ENCODE peak calls at places on chromosome 11, in eight cellular contexts. D, B, Z, H, W, G, I and E are unnamed samples.

GRCh38 chr11:62146476-62147200 is 22.8 kb downstream of the INCENP start:
- DNase-seq in G (no peak), D (no peak), W (no peak), I (no peak), B (no peak), H (peak), Z (no peak), E (no peak)

GRCh38 chr11:64916040-64916847 is 765 bp downstream of the ATG2A start:
- DNase-seq in D (peak), I (peak), H (peak), G (no peak), Z (peak), B (peak), W (peak), E (no peak)

GRCh38 chr11:43238341-43238740 is 73.5 kb upstream of the API5 start:
- DNase-seq in H (no peak), I (no peak), B (no peak), Z (no peak), D (no peak), G (no peak), W (no peak), E (no peak)

GRCh38 chr11:27481992-27482391 is 9.4 kb upstream of the LGR4 start:
- DNase-seq in D (no peak), B (no peak), I (no peak), G (no peak), W (no peak), Z (no peak), H (no peak), E (no peak)

GRCh38 chr11:45298718-45299117 is 12.6 kb upstream of the SYT13 start:
- DNase-seq in B (no peak), I (no peak), D (no peak), W (no peak), Z (no peak), G (no peak), H (no peak), E (no peak)

GRCh38 chr11:102205805-102206204 is 95.6 kb downstream of the YAP1 start:
- DNase-seq in G (no peak), H (no peak), I (no peak), Z (no peak), B (no peak), D (no peak), W (no peak), E (no peak)

GRCh38 chr11:67071420-67072284 is 15.0 kb downstream of the RHOD start:
- DNase-seq in I (peak), B (peak), G (peak), Z (peak), H (peak), W (peak), D (peak), E (peak)

GRCh38 chr11:43789700-43790443 is 90.8 kb upstream of the ALKBH3 start:
- DNase-seq in B (peak), D (no peak), W (peak), H (no peak), G (no peak), I (no peak), Z (no peak), E (no peak)

GRCh38 chr11:12090061-12090572 is 20.3 kb upstream of the MICAL2 start:
- DNase-seq in I (no peak), B (peak), W (peak), H (no peak), D (no peak), Z (no peak), G (no peak), E (no peak)

GRCh38 chr11:7019500-7020182 is 505 bp downstream of the ZNF214 start:
- DNase-seq in I (peak), W (no peak), D (no peak), H (no peak), G (peak), Z (no peak), B (peak), E (peak)

GRCh38 chr11:119742263-119742861 is 13.4 kb upstream of the NECTIN1 start:
- DNase-seq in G (peak), I (peak), D (no peak), B (no peak), Z (no peak), H (no peak), W (no peak), E (peak)

GRCh38 chr11:117273550-117274289 is 17.4 kb upstream of the BACE1-AS start:
- DNase-seq in Z (peak), I (no peak), D (no peak), G (no peak), B (peak), W (peak), H (no peak), E (no peak)

GRCh38 chr11:67045314-67045713 is 11.3 kb upstream of the RHOD start:
- DNase-seq in Z (no peak), H (no peak), G (no peak), D (no peak), W (peak), I (no peak), B (peak), E (no peak)

GRCh38 chr11:69984457-69985261 is 93.5 kb upstream of the ANO1 start:
- DNase-seq in Z (no peak), H (no peak), B (no peak), G (peak), W (no peak), D (no peak), I (peak), E (no peak)

GRCh38 chr11:2441171-2441570 is 3.1 kb downstream of the TRPM5 start:
- DNase-seq in I (peak), G (no peak), B (no peak), W (no peak), Z (no peak), H (no peak), D (no peak), E (no peak)

GRCh38 chr11:68950268-68950667 is 30.5 kb downstream of the MRGPRD start:
- DNase-seq in D (no peak), W (no peak), H (no peak), I (no peak), Z (peak), B (no peak), G (peak), E (no peak)
- TF ChIP-seq CTCF in D (no peak), W (peak), H (no peak), I (peak), Z (peak), B (peak), G (peak), E (peak)

GRCh38 chr11:103671143-103671651 is 365.2 kb upstream of the DDI1 start:
- DNase-seq in D (no peak), B (no peak), Z (no peak), W (no peak), H (no peak), I (no peak), G (no peak), E (no peak)
- TF ChIP-seq CTCF in D (no peak), B (no peak), Z (no peak), W (peak), H (no peak), I (peak), G (no peak), E (peak)

GRCh38 chr11:95364324-95365295 is 133.6 kb upstream of the SESN3 start:
- DNase-seq in H (no peak), Z (no peak), G (no peak), B (no peak), W (no peak), I (no peak), D (no peak), E (no peak)

GRCh38 chr11:95365346-95365745 is 134.3 kb upstream of the SESN3 start:
- DNase-seq in Z (no peak), G (no peak), H (no peak), D (no peak), W (no peak), I (no peak), B (no peak), E (no peak)

GRCh38 chr11:95361180-95361579 is 130.2 kb upstream of the SESN3 start:
- DNase-seq in D (no peak), I (no peak), H (no peak), Z (no peak), G (no peak), B (no peak), W (no peak), E (no peak)

GRCh38 chr11:95363189-95363588 is 132.2 kb upstream of the SESN3 start:
- DNase-seq in Z (no peak), I (no peak), G (no peak), W (peak), B (no peak), D (no peak), H (no peak), E (no peak)

DNA sequence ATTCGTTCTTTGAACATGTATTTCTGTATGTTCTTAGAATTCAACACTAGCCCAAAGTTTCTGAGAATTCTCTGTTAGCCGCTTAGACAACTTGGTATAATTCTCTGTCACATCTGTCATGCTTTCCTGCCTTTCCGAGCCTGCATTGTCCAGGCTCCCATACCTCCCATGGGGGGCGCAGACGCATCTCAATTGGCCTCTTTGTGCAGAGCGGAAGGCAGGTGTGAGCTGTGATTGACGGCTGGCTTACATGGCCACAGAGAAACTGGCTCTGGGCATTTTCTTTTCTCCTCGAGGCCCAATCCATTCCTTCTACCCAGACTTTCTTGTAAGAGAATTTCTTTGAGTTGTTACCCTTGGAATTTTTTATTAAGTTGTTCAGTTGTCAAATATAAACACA is 132.7 kb upstream of the SESN3 start:
- DNase-seq in D (no peak), G (peak), I (peak), W (no peak), H (no peak), B (no peak), Z (peak), E (no peak)
- TF ChIP-seq CTCF in D (no peak), G (no peak), I (no peak), W (no peak), H (no peak), B (no peak), Z (peak), E (peak)

GRCh38 chr11:129788278-129788677 is 27.4 kb upstream of the TMEM45B start:
- DNase-seq in I (no peak), H (no peak), D (no peak), W (no peak), G (no peak), B (no peak), Z (no peak), E (no peak)

GRCh38 chr11:129790131-129790530 is 25.5 kb upstream of the TMEM45B start:
- DNase-seq in H (no peak), I (no peak), W (peak), G (no peak), D (no peak), Z (no peak), B (no peak), E (no peak)

GRCh38 chr11:129787518-129787917 is 28.1 kb upstream of the TMEM45B start:
- DNase-seq in D (no peak), I (no peak), W (no peak), Z (no peak), H (no peak), G (no peak), B (no peak), E (no peak)

GRCh38 chr11:129791515-129791914 is 24.1 kb upstream of the TMEM45B start:
- DNase-seq in H (no peak), W (no peak), G (no peak), D (no peak), B (no peak), Z (no peak), I (no peak), E (no peak)

DNA sequence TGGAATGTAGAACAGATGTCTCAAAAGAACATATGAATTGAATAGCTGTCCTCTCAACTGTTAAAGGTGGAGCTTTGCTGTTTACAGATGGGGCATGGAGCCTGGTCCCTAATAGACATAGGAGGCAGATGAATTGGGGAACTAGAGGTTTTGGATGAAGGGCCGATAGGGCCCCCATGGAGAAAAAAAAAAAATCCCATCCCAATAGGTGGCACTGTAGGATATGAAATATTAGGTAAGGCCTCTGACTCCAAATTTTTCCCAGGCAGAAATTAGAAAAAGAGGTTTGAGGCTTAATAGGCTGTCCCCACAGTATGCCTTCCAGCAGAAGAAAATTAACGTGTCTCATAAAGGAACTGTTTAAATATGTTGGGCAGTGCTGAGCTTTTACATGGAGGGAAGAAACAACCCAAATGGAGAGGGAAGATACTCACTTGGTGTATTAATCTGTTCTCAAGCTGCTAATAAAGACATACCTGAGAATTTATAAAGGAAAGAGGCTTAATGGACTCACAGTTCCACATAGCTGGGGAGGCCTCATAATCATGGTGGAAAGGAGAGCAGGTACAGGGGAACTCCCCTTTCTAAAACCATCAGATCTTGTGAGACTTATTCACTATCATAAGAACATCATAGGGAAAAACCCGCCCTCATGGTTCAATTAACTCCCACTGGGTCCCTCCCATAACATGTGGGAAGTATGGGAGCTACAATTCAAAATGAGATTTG is 30.1 kb upstream of the TMEM45B start:
- DNase-seq in H (no peak), D (no peak), W (no peak), G (no peak), I (no peak), Z (no peak), B (peak), E (no peak)
- TF ChIP-seq CTCF in H (peak), D (no peak), W (peak), G (peak), I (no peak), Z (peak), B (peak), E (peak)

DNA sequence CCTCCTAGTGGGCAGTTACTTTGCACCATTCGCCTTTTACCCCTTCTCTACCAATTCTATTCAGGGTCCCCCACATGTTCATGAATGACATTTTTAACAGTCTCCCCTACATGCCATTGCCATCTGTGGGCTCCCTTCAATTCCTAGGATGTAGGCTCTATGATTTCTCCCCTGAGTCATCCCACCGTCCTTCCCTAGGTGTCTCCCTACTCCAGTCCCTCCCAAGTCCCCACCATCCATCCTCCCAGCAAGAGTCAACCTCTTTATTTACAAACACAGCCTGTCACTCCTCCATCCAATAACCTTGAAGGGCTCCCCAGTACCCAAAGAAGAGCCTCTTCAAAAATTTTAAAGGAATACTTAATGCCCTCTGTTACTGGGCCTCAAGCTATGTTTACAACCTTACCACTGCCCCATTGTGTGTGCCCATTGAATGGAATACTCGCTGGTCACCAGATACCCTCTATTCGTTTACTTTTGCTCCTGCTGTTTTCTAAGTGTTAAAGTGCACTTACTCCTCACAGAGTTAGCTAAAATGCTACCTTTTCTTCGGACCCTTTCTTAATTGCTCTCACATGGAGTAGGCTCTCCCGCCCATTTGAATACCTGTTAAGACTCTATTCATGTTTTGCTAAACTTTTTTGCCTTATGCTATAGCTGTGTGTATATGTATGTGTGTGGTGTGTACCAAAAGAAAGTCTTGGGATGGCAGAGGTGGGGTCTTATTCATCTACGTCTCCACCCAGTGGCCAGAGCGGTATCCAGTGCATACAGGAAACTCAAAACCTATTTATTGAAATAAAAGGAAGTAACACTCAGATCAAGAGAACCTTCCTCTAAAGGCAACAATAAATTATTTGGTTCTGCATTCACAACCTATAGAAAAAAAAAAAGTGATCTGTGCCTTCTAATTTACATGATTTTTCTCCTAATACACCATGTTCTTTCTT is 235.8 kb upstream of the CCDC90B start:
- DNase-seq in D (no peak), Z (peak), W (peak), B (peak), G (peak), I (no peak), H (no peak), E (no peak)
- TF ChIP-seq CTCF in D (no peak), Z (peak), W (peak), B (peak), G (no peak), I (peak), H (no peak), E (peak)

GRCh38 chr11:132586801-132587200 is 945.5 kb downstream of the OPCML start:
- DNase-seq in B (peak), D (no peak), W (peak), Z (no peak), I (no peak), H (no peak), G (no peak), E (no peak)
- TF ChIP-seq CTCF in B (no peak), D (no peak), W (peak), Z (no peak), I (no peak), H (no peak), G (no peak), E (no peak)

GRCh38 chr11:134267966-134268365 is 8.2 kb upstream of the GLB1L3 start:
- DNase-seq in Z (no peak), H (no peak), I (no peak), G (no peak), W (no peak), D (no peak), B (no peak), E (no peak)

GRCh38 chr11:134271978-134272377 is 4.2 kb upstream of the GLB1L3 start:
- DNase-seq in D (no peak), Z (no peak), B (no peak), I (no peak), H (no peak), G (no peak), W (no peak), E (no peak)

GRCh38 chr11:134272381-134273316 is 3.5 kb upstream of the GLB1L3 start:
- DNase-seq in D (no peak), B (peak), Z (peak), G (peak), H (no peak), I (no peak), W (peak), E (no peak)

GRCh38 chr11:134267466-134267865 is 8.7 kb upstream of the GLB1L3 start:
- DNase-seq in Z (no peak), I (no peak), B (no peak), W (no peak), D (no peak), H (no peak), G (no peak), E (no peak)

GRCh38 chr11:134270250-134270714 is 5.9 kb upstream of the GLB1L3 start:
- DNase-seq in D (no peak), G (no peak), I (no peak), H (no peak), W (peak), B (no peak), Z (peak), E (no peak)
- TF ChIP-seq CTCF in D (no peak), G (peak), I (no peak), H (no peak), W (peak), B (no peak), Z (peak), E (peak)

GRCh38 chr11:976431-977160 is 50.9 kb downstream of the AP2A2 start:
- DNase-seq in I (no peak), D (peak), W (peak), G (no peak), B (no peak), H (no peak), Z (no peak), E (no peak)
- TF ChIP-seq CTCF in I (no peak), D (peak), W (peak), G (peak), B (no peak), H (no peak), Z (no peak), E (no peak)

DNA sequence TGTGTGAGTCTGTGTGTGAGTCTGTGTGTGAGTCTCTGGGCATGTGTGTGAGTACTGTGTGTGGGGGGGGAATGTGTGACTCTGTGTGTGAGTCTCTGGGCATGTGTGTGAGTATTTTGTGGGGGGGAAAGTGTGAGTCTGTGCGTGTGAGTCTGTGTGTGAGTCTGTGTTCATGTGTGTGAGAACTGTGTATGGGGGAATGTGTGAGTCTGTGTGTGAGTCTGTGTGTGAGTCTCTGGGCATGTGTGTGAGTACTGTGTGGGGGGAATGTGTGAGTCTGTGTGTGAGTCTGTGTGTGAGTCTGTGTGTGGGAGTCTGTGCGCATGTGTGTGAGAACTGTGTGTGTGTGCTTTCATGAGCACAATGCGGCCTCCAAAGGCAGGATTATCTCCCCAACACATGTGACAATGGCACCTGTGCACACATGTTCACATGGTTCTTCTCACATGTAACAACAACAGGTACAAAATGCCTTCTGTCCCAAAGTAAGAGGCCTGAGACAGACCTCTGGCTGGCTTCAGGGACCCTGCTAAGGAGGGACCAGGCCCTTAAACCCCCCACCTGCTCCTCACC is 1.6 kb downstream of the CD5 start:
- DNase-seq in D (no peak), H (no peak), Z (no peak), G (no peak), B (no peak), W (no peak), I (no peak), E (no peak)
- TF ChIP-seq CTCF in D (no peak), H (no peak), Z (no peak), G (no peak), B (no peak), W (no peak), I (no peak), E (no peak)

DNA sequence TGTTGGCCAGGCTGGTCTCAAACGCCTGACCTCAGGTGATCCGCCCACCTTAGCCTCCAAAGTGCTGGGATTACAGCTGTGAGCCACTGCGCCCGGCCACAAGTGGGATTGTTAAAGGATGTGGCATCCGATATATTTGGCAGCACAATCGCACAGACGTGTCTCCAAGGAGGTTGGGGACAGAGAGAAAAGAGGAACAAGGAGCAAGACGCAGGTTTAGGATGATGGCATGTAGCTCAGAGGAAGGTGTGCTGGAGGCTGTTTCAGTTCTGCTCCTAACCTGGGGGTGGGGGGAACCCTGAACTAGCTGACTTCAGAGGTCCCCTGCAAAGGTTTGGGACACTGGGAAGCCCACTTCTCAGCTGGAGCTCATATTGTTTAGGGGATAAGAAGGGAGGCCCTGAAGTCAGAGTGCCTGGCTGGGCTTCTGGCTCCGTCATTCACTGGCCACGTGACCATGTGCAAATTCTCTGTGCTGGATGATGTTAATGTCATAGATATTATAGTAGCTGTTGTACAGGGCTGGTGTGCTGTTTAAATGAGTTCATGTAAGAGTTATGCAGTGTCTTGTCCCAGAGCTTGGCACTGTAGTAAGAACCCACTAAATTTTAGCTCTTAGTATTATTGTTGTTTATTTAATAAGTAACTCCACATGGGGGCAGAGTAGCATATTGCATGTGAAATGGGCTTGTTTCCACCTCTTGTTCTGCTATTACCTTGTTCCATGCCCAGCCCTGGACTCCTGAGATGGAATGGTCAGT is 129.7 kb downstream of the ST3GAL4 start:
- DNase-seq in D (no peak), G (no peak), B (peak), I (no peak), Z (no peak), W (peak), H (no peak), E (no peak)
- TF ChIP-seq CTCF in D (no peak), G (peak), B (peak), I (no peak), Z (peak), W (peak), H (no peak), E (no peak)